ENCODE peak calls at places on chromosome 1, in six cellular contexts. One of them, this sample, is unnamed.
A peak's percentile ranks its signal among the peaks of the same experiment; 100 is the strongest.

GRCh38 chr1:154971341-154971998 is 923 bp upstream of the SHC1 start:
- DNase-seq in K562: no peak
- DNase-seq in GM12878: no peak
- DNase-seq in A549: no peak
- DNase-seq in IMR-90: no peak
- DNase-seq in HepG2: no peak
- DNase-seq in this sample: no peak

GRCh38 chr1:154840557-154841176 is 29.4 kb downstream of the KCNN3 start:
- DNase-seq in K562: no peak
- DNase-seq in GM12878: no peak
- DNase-seq in A549: no peak
- DNase-seq in IMR-90: peak; percentile 26
- DNase-seq in HepG2: no peak
- DNase-seq in this sample: no peak

GRCh38 chr1:29083318-29084195 is 40.1 kb downstream of the TMEM200B start:
- DNase-seq in K562: no peak
- DNase-seq in GM12878: no peak
- DNase-seq in A549: no peak
- DNase-seq in IMR-90: no peak
- DNase-seq in HepG2: no peak
- DNase-seq in this sample: no peak

GRCh38 chr1:51736702-51737101 is 119.8 kb downstream of the OSBPL9 start:
- DNase-seq in K562: peak; percentile 51
- DNase-seq in GM12878: no peak
- DNase-seq in A549: no peak
- DNase-seq in IMR-90: peak; percentile 77
- DNase-seq in HepG2: no peak
- DNase-seq in this sample: no peak

GRCh38 chr1:155218854-155219591 is 10.5 kb downstream of the MTX1 start:
- DNase-seq in K562: peak; percentile 66
- DNase-seq in GM12878: no peak
- DNase-seq in A549: no peak
- DNase-seq in IMR-90: peak; percentile 69
- DNase-seq in HepG2: no peak
- DNase-seq in this sample: peak; percentile 74

GRCh38 chr1:2348346-2349275 is 42.7 kb downstream of the MORN1 start:
- DNase-seq in K562: no peak
- DNase-seq in GM12878: no peak
- DNase-seq in A549: no peak
- DNase-seq in IMR-90: no peak
- DNase-seq in HepG2: no peak
- DNase-seq in this sample: no peak

GRCh38 chr1:64030411-64030810 is 173.0 kb upstream of the UBE2U start:
- DNase-seq in K562: no peak
- DNase-seq in GM12878: no peak
- DNase-seq in A549: no peak
- DNase-seq in IMR-90: no peak
- DNase-seq in HepG2: no peak
- DNase-seq in this sample: no peak

GRCh38 chr1:57911427-57911826 is 487.6 kb upstream of the DAB1 start:
- DNase-seq in K562: no peak
- DNase-seq in GM12878: no peak
- DNase-seq in A549: no peak
- DNase-seq in IMR-90: no peak
- DNase-seq in HepG2: no peak
- DNase-seq in this sample: no peak

GRCh38 chr1:162302660-162303344 is 73.9 kb downstream of the SPATA46 start:
- DNase-seq in K562: no peak
- DNase-seq in GM12878: no peak
- DNase-seq in A549: no peak
- DNase-seq in IMR-90: peak; percentile 73
- DNase-seq in HepG2: no peak
- DNase-seq in this sample: no peak

GRCh38 chr1:44012941-44013609 is 18.2 kb downstream of the SLC6A9 start:
- DNase-seq in K562: no peak
- DNase-seq in GM12878: no peak
- DNase-seq in A549: no peak
- DNase-seq in IMR-90: no peak
- DNase-seq in HepG2: no peak
- DNase-seq in this sample: no peak

GRCh38 chr1:55378582-55378981 is 163.4 kb upstream of the USP24 start:
- DNase-seq in K562: peak; percentile 52
- DNase-seq in GM12878: no peak
- DNase-seq in A549: no peak
- DNase-seq in IMR-90: peak; percentile 64
- DNase-seq in HepG2: peak; percentile 24
- DNase-seq in this sample: peak; percentile 74

GRCh38 chr1:18908911-18909771 is 6.8 kb upstream of the ALDH4A1 start:
- DNase-seq in K562: peak; percentile 87
- DNase-seq in GM12878: no peak
- DNase-seq in A549: no peak
- DNase-seq in IMR-90: no peak
- DNase-seq in HepG2: no peak
- DNase-seq in this sample: no peak

GRCh38 chr1:67749844-67750689 is 65.1 kb downstream of the GADD45A start:
- DNase-seq in K562: peak; percentile 51
- DNase-seq in GM12878: no peak
- DNase-seq in A549: no peak
- DNase-seq in IMR-90: peak; percentile 83
- DNase-seq in HepG2: no peak
- DNase-seq in this sample: peak; percentile 67

GRCh38 chr1:24886241-24886640 is 43.8 kb downstream of the RUNX3 start:
- DNase-seq in K562: no peak
- DNase-seq in GM12878: no peak
- DNase-seq in A549: no peak
- DNase-seq in IMR-90: no peak
- DNase-seq in HepG2: no peak
- DNase-seq in this sample: no peak

GRCh38 chr1:233780049-233780448 is 124.4 kb upstream of the SLC35F3 start:
- DNase-seq in K562: no peak
- DNase-seq in GM12878: no peak
- DNase-seq in A549: no peak
- DNase-seq in IMR-90: no peak
- DNase-seq in HepG2: no peak
- DNase-seq in this sample: no peak

GRCh38 chr1:87641996-87642395 is 313.3 kb downstream of the LMO4 start:
- DNase-seq in K562: no peak
- DNase-seq in GM12878: no peak
- DNase-seq in A549: no peak
- DNase-seq in IMR-90: no peak
- DNase-seq in HepG2: no peak
- DNase-seq in this sample: no peak

GRCh38 chr1:51454554-51454953 is 64.5 kb downstream of the EPS15 start:
- DNase-seq in K562: no peak
- DNase-seq in GM12878: no peak
- DNase-seq in A549: no peak
- DNase-seq in IMR-90: no peak
- DNase-seq in HepG2: no peak
- DNase-seq in this sample: no peak

GRCh38 chr1:185531838-185532237 is 202.4 kb upstream of the HMCN1 start:
- DNase-seq in K562: no peak
- DNase-seq in GM12878: no peak
- DNase-seq in A549: no peak
- DNase-seq in IMR-90: no peak
- DNase-seq in HepG2: no peak
- DNase-seq in this sample: no peak

GRCh38 chr1:174413632-174414031 is 34.1 kb upstream of the GPR52 start:
- DNase-seq in K562: no peak
- DNase-seq in GM12878: no peak
- DNase-seq in A549: no peak
- DNase-seq in IMR-90: no peak
- DNase-seq in HepG2: no peak
- DNase-seq in this sample: peak; percentile 18

GRCh38 chr1:213053455-213053854 is 2.4 kb downstream of the RPS6KC1 start:
- DNase-seq in K562: no peak
- DNase-seq in GM12878: no peak
- DNase-seq in A549: no peak
- DNase-seq in IMR-90: no peak
- DNase-seq in HepG2: no peak
- DNase-seq in this sample: no peak

GRCh38 chr1:91804546-91805023 is 81.4 kb downstream of the TGFBR3 start:
- DNase-seq in K562: peak; percentile 71
- DNase-seq in GM12878: peak; percentile 60
- DNase-seq in A549: no peak
- DNase-seq in IMR-90: no peak
- DNase-seq in HepG2: no peak
- DNase-seq in this sample: no peak

GRCh38 chr1:40607921-40608320 is 57.6 kb downstream of the RIMS3 start:
- DNase-seq in K562: no peak
- DNase-seq in GM12878: no peak
- DNase-seq in A549: no peak
- DNase-seq in IMR-90: no peak
- DNase-seq in HepG2: no peak
- DNase-seq in this sample: no peak

GRCh38 chr1:205492774-205493173 is 11.7 kb upstream of the CDK18 start:
- DNase-seq in K562: no peak
- DNase-seq in GM12878: no peak
- DNase-seq in A549: no peak
- DNase-seq in IMR-90: no peak
- DNase-seq in HepG2: no peak
- DNase-seq in this sample: no peak

GRCh38 chr1:236848274-236848925 is 53.3 kb downstream of the MTR start:
- DNase-seq in K562: no peak
- DNase-seq in GM12878: no peak
- DNase-seq in A549: no peak
- DNase-seq in IMR-90: no peak
- DNase-seq in HepG2: no peak
- DNase-seq in this sample: no peak

GRCh38 chr1:156356875-156357534 is 12.0 kb upstream of the RHBG start:
- DNase-seq in K562: peak; percentile 77
- DNase-seq in GM12878: no peak
- DNase-seq in A549: peak; percentile 83
- DNase-seq in IMR-90: no peak
- DNase-seq in HepG2: peak; percentile 73
- DNase-seq in this sample: peak; percentile 84

GRCh38 chr1:154957258-154957657 is 1.4 kb upstream of the PBXIP1 start:
- DNase-seq in K562: no peak
- DNase-seq in GM12878: no peak
- DNase-seq in A549: no peak
- DNase-seq in IMR-90: no peak
- DNase-seq in HepG2: no peak
- DNase-seq in this sample: no peak

GRCh38 chr1:35030338-35031102 is 1.2 kb downstream of the ZMYM6 start:
- DNase-seq in K562: no peak
- DNase-seq in GM12878: no peak
- DNase-seq in A549: no peak
- DNase-seq in IMR-90: no peak
- DNase-seq in HepG2: no peak
- DNase-seq in this sample: no peak

GRCh38 chr1:15152318-15153183 is 996 bp upstream of the TMEM51 start:
- DNase-seq in K562: peak; percentile 80
- DNase-seq in GM12878: no peak
- DNase-seq in A549: peak; percentile 87
- DNase-seq in IMR-90: peak; percentile 91
- DNase-seq in HepG2: peak; percentile 88
- DNase-seq in this sample: peak; percentile 80

GRCh38 chr1:236284291-236284711 is 2.5 kb upstream of the ERO1B start:
- DNase-seq in K562: no peak
- DNase-seq in GM12878: peak; percentile 92
- DNase-seq in A549: no peak
- DNase-seq in IMR-90: no peak
- DNase-seq in HepG2: no peak
- DNase-seq in this sample: no peak

GRCh38 chr1:17438176-17438976 is 1.1 kb downstream of the RCC2 start:
- DNase-seq in K562: peak; percentile 78
- DNase-seq in GM12878: no peak
- DNase-seq in A549: no peak
- DNase-seq in IMR-90: peak; percentile 36
- DNase-seq in HepG2: peak; percentile 52
- DNase-seq in this sample: peak; percentile 59
- TF ChIP-seq BHLHE40 in K562: no peak
- TF ChIP-seq BHLHE40 in GM12878: peak; percentile 39
- TF ChIP-seq BHLHE40 in A549: no peak
- TF ChIP-seq BHLHE40 in IMR-90: no peak
- TF ChIP-seq BHLHE40 in HepG2: no peak
- TF ChIP-seq BHLHE40 in this sample: no peak

GRCh38 chr1:210554382-210554781 is 225.7 kb downstream of the HHAT start:
- DNase-seq in K562: no peak
- DNase-seq in GM12878: no peak
- DNase-seq in A549: no peak
- DNase-seq in IMR-90: no peak
- DNase-seq in HepG2: no peak
- DNase-seq in this sample: no peak

GRCh38 chr1:210556475-210556874 is 227.8 kb downstream of the HHAT start:
- DNase-seq in K562: no peak
- DNase-seq in GM12878: no peak
- DNase-seq in A549: no peak
- DNase-seq in IMR-90: no peak
- DNase-seq in HepG2: no peak
- DNase-seq in this sample: no peak

GRCh38 chr1:210557426-210558077 is 228.8 kb downstream of the HHAT start:
- DNase-seq in K562: no peak
- DNase-seq in GM12878: no peak
- DNase-seq in A549: no peak
- DNase-seq in IMR-90: no peak
- DNase-seq in HepG2: no peak
- DNase-seq in this sample: no peak

DNA sequence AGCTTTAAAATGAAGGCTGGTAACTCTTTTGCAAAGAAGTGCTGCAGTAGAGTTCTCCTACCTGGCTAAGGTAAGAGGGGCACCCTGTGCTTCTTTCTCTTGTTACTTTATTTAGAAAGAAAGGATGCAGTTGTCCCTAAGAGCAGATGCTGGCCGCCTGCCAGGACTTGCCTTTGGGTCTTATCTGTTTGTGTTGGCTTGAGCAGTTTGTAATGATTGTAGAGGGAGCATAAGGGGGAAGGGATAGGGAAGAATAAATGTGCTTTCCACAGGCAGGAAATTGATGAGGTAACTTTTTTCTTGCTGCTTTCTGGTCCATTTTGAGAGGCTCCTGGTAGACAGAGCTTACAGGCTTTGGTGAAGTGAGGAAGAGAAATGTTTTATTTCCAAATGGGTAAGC is 229.6 kb downstream of the HHAT start:
- DNase-seq in K562: peak; percentile 29
- DNase-seq in GM12878: no peak
- DNase-seq in A549: no peak
- DNase-seq in IMR-90: peak; percentile 4
- DNase-seq in HepG2: no peak
- DNase-seq in this sample: peak; percentile 26
- TF ChIP-seq BHLHE40 in K562: no peak
- TF ChIP-seq BHLHE40 in GM12878: no peak
- TF ChIP-seq BHLHE40 in A549: no peak
- TF ChIP-seq BHLHE40 in IMR-90: no peak
- TF ChIP-seq BHLHE40 in HepG2: no peak
- TF ChIP-seq BHLHE40 in this sample: no peak

GRCh38 chr1:211596418-211597181 is 17.6 kb upstream of the SLC30A1 start:
- DNase-seq in K562: no peak
- DNase-seq in GM12878: no peak
- DNase-seq in A549: no peak
- DNase-seq in IMR-90: no peak
- DNase-seq in HepG2: no peak
- DNase-seq in this sample: no peak
- TF ChIP-seq BHLHE40 in K562: no peak
- TF ChIP-seq BHLHE40 in GM12878: no peak
- TF ChIP-seq BHLHE40 in A549: no peak
- TF ChIP-seq BHLHE40 in IMR-90: no peak
- TF ChIP-seq BHLHE40 in HepG2: no peak
- TF ChIP-seq BHLHE40 in this sample: no peak

GRCh38 chr1:31272369-31272768 is 24.2 kb downstream of the SNRNP40 start:
- DNase-seq in K562: no peak
- DNase-seq in GM12878: no peak
- DNase-seq in A549: no peak
- DNase-seq in IMR-90: no peak
- DNase-seq in HepG2: no peak
- DNase-seq in this sample: no peak

GRCh38 chr1:31273619-31274018 is 23.0 kb downstream of the SNRNP40 start:
- DNase-seq in K562: no peak
- DNase-seq in GM12878: no peak
- DNase-seq in A549: no peak
- DNase-seq in IMR-90: no peak
- DNase-seq in HepG2: no peak
- DNase-seq in this sample: no peak
- TF ChIP-seq BHLHE40 in K562: no peak
- TF ChIP-seq BHLHE40 in GM12878: no peak
- TF ChIP-seq BHLHE40 in A549: no peak
- TF ChIP-seq BHLHE40 in IMR-90: no peak
- TF ChIP-seq BHLHE40 in HepG2: no peak
- TF ChIP-seq BHLHE40 in this sample: no peak

This sample was measured in HEK293T.